ENCODE peak calls at places on chromosomes 1 and 21, in eight cellular contexts. One of them, this sample, is unnamed.

GRCh38 chr1:119448112-119448511 is 33.2 kb downstream of the HSD3B2 start:
- DNase-seq in stimulated activated CD4-positive, alpha-beta T cell treated with anti-CD3 and anti-CD28 coated beads, Interleukin-2, amount 100 ng/mL, for 48 hours: no peak
- DNase-seq in GM13977: no peak
- DNase-seq in NCI-H82: no peak
- DNase-seq in naive thymus-derived CD8-positive, alpha-beta T cell: no peak
- DNase-seq in cardiac muscle cell: peak
- DNase-seq in GF-D8: no peak
- DNase-seq in nephron progenitor cell: no peak
- DNase-seq in this sample: no peak

GRCh38 chr1:91651671-91652071 is 151.0 kb downstream of the CDC7 start:
- DNase-seq in stimulated activated CD4-positive, alpha-beta T cell treated with anti-CD3 and anti-CD28 coated beads, Interleukin-2, amount 100 ng/mL, for 48 hours: no peak
- DNase-seq in GM13977: no peak
- DNase-seq in NCI-H82: no peak
- DNase-seq in naive thymus-derived CD8-positive, alpha-beta T cell: no peak
- DNase-seq in cardiac muscle cell: no peak
- DNase-seq in GF-D8: no peak
- DNase-seq in nephron progenitor cell: peak
- DNase-seq in this sample: no peak

GRCh38 chr1:184975208-184975875 is 1.0 kb upstream of the NIBAN1 start:
- DNase-seq in stimulated activated CD4-positive, alpha-beta T cell treated with anti-CD3 and anti-CD28 coated beads, Interleukin-2, amount 100 ng/mL, for 48 hours: no peak
- DNase-seq in GM13977: no peak
- DNase-seq in NCI-H82: no peak
- DNase-seq in naive thymus-derived CD8-positive, alpha-beta T cell: no peak
- DNase-seq in cardiac muscle cell: no peak
- DNase-seq in GF-D8: no peak
- DNase-seq in nephron progenitor cell: peak
- DNase-seq in this sample: no peak

GRCh38 chr1:197519741-197520334 is 251.8 kb downstream of the CRB1 start:
- DNase-seq in stimulated activated CD4-positive, alpha-beta T cell treated with anti-CD3 and anti-CD28 coated beads, Interleukin-2, amount 100 ng/mL, for 48 hours: no peak
- DNase-seq in GM13977: no peak
- DNase-seq in NCI-H82: peak
- DNase-seq in naive thymus-derived CD8-positive, alpha-beta T cell: no peak
- DNase-seq in cardiac muscle cell: no peak
- DNase-seq in GF-D8: no peak
- DNase-seq in nephron progenitor cell: no peak
- DNase-seq in this sample: no peak

GRCh38 chr1:59819566-59820438 is 5.1 kb downstream of the HOOK1 start:
- DNase-seq in stimulated activated CD4-positive, alpha-beta T cell treated with anti-CD3 and anti-CD28 coated beads, Interleukin-2, amount 100 ng/mL, for 48 hours: no peak
- DNase-seq in GM13977: no peak
- DNase-seq in NCI-H82: peak
- DNase-seq in naive thymus-derived CD8-positive, alpha-beta T cell: no peak
- DNase-seq in cardiac muscle cell: no peak
- DNase-seq in GF-D8: no peak
- DNase-seq in nephron progenitor cell: no peak
- DNase-seq in this sample: no peak

GRCh38 chr1:29883360-29883759 is 647.0 kb downstream of the PTPRU start:
- DNase-seq in stimulated activated CD4-positive, alpha-beta T cell treated with anti-CD3 and anti-CD28 coated beads, Interleukin-2, amount 100 ng/mL, for 48 hours: no peak
- DNase-seq in GM13977: no peak
- DNase-seq in NCI-H82: no peak
- DNase-seq in naive thymus-derived CD8-positive, alpha-beta T cell: no peak
- DNase-seq in cardiac muscle cell: no peak
- DNase-seq in GF-D8: no peak
- DNase-seq in nephron progenitor cell: no peak
- DNase-seq in this sample: no peak

GRCh38 chr1:160674415-160674814 is 27.6 kb upstream of the SLAMF1 start:
- DNase-seq in stimulated activated CD4-positive, alpha-beta T cell treated with anti-CD3 and anti-CD28 coated beads, Interleukin-2, amount 100 ng/mL, for 48 hours: no peak
- DNase-seq in GM13977: no peak
- DNase-seq in NCI-H82: peak
- DNase-seq in naive thymus-derived CD8-positive, alpha-beta T cell: no peak
- DNase-seq in cardiac muscle cell: no peak
- DNase-seq in GF-D8: no peak
- DNase-seq in nephron progenitor cell: no peak
- DNase-seq in this sample: no peak

GRCh38 chr1:154951901-154952657 is 3.8 kb downstream of the PBXIP1 start:
- DNase-seq in stimulated activated CD4-positive, alpha-beta T cell treated with anti-CD3 and anti-CD28 coated beads, Interleukin-2, amount 100 ng/mL, for 48 hours: no peak
- DNase-seq in GM13977: peak
- DNase-seq in NCI-H82: no peak
- DNase-seq in naive thymus-derived CD8-positive, alpha-beta T cell: peak
- DNase-seq in cardiac muscle cell: peak
- DNase-seq in GF-D8: no peak
- DNase-seq in nephron progenitor cell: peak
- DNase-seq in this sample: no peak

GRCh38 chr1:18109756-18110597 is 2.4 kb downstream of the IGSF21 start:
- DNase-seq in stimulated activated CD4-positive, alpha-beta T cell treated with anti-CD3 and anti-CD28 coated beads, Interleukin-2, amount 100 ng/mL, for 48 hours: peak
- DNase-seq in GM13977: peak
- DNase-seq in NCI-H82: peak
- DNase-seq in naive thymus-derived CD8-positive, alpha-beta T cell: no peak
- DNase-seq in cardiac muscle cell: peak
- DNase-seq in GF-D8: no peak
- DNase-seq in nephron progenitor cell: peak
- DNase-seq in this sample: no peak

GRCh38 chr1:211501671-211502413 is 9.9 kb upstream of the RD3 start:
- DNase-seq in stimulated activated CD4-positive, alpha-beta T cell treated with anti-CD3 and anti-CD28 coated beads, Interleukin-2, amount 100 ng/mL, for 48 hours: no peak
- DNase-seq in GM13977: no peak
- DNase-seq in NCI-H82: peak
- DNase-seq in naive thymus-derived CD8-positive, alpha-beta T cell: no peak
- DNase-seq in cardiac muscle cell: no peak
- DNase-seq in GF-D8: no peak
- DNase-seq in nephron progenitor cell: no peak
- DNase-seq in this sample: no peak

GRCh38 chr1:40040511-40041465 is at the start of gene CAP1:
- DNase-seq in stimulated activated CD4-positive, alpha-beta T cell treated with anti-CD3 and anti-CD28 coated beads, Interleukin-2, amount 100 ng/mL, for 48 hours: peak
- DNase-seq in GM13977: peak
- DNase-seq in NCI-H82: peak
- DNase-seq in naive thymus-derived CD8-positive, alpha-beta T cell: peak
- DNase-seq in cardiac muscle cell: peak
- DNase-seq in GF-D8: peak
- DNase-seq in nephron progenitor cell: peak
- DNase-seq in this sample: peak

GRCh38 chr1:46246548-46247432 is 773 bp upstream of the RAD54L start:
- DNase-seq in stimulated activated CD4-positive, alpha-beta T cell treated with anti-CD3 and anti-CD28 coated beads, Interleukin-2, amount 100 ng/mL, for 48 hours: peak
- DNase-seq in GM13977: peak
- DNase-seq in NCI-H82: peak
- DNase-seq in naive thymus-derived CD8-positive, alpha-beta T cell: peak
- DNase-seq in cardiac muscle cell: no peak
- DNase-seq in GF-D8: peak
- DNase-seq in nephron progenitor cell: no peak
- DNase-seq in this sample: peak

GRCh38 chr1:168550971-168551370 is 7.2 kb upstream of the XCL2 start:
- DNase-seq in stimulated activated CD4-positive, alpha-beta T cell treated with anti-CD3 and anti-CD28 coated beads, Interleukin-2, amount 100 ng/mL, for 48 hours: no peak
- DNase-seq in GM13977: no peak
- DNase-seq in NCI-H82: no peak
- DNase-seq in naive thymus-derived CD8-positive, alpha-beta T cell: no peak
- DNase-seq in cardiac muscle cell: no peak
- DNase-seq in GF-D8: no peak
- DNase-seq in nephron progenitor cell: no peak
- DNase-seq in this sample: no peak

GRCh38 chr21:44255519-44255981 is 6.1 kb downstream of the DNMT3L start:
- DNase-seq in stimulated activated CD4-positive, alpha-beta T cell treated with anti-CD3 and anti-CD28 coated beads, Interleukin-2, amount 100 ng/mL, for 48 hours: no peak
- DNase-seq in GM13977: no peak
- DNase-seq in NCI-H82: no peak
- DNase-seq in naive thymus-derived CD8-positive, alpha-beta T cell: no peak
- DNase-seq in cardiac muscle cell: no peak
- DNase-seq in GF-D8: no peak
- DNase-seq in nephron progenitor cell: no peak
- DNase-seq in this sample: no peak

GRCh38 chr1:35931424-35932157 is 686 bp downstream of the AGO3 start:
- DNase-seq in stimulated activated CD4-positive, alpha-beta T cell treated with anti-CD3 and anti-CD28 coated beads, Interleukin-2, amount 100 ng/mL, for 48 hours: no peak
- DNase-seq in GM13977: peak
- DNase-seq in NCI-H82: peak
- DNase-seq in naive thymus-derived CD8-positive, alpha-beta T cell: peak
- DNase-seq in cardiac muscle cell: peak
- DNase-seq in GF-D8: peak
- DNase-seq in nephron progenitor cell: peak
- DNase-seq in this sample: no peak

GRCh38 chr1:16191309-16191708 is 21.1 kb downstream of the ARHGEF19 start:
- DNase-seq in stimulated activated CD4-positive, alpha-beta T cell treated with anti-CD3 and anti-CD28 coated beads, Interleukin-2, amount 100 ng/mL, for 48 hours: no peak
- DNase-seq in GM13977: no peak
- DNase-seq in NCI-H82: no peak
- DNase-seq in naive thymus-derived CD8-positive, alpha-beta T cell: no peak
- DNase-seq in cardiac muscle cell: no peak
- DNase-seq in GF-D8: no peak
- DNase-seq in nephron progenitor cell: no peak
- DNase-seq in this sample: no peak

GRCh38 chr21:32958288-32958992 is 67.3 kb upstream of the OLIG2 start:
- DNase-seq in stimulated activated CD4-positive, alpha-beta T cell treated with anti-CD3 and anti-CD28 coated beads, Interleukin-2, amount 100 ng/mL, for 48 hours: no peak
- DNase-seq in GM13977: no peak
- DNase-seq in NCI-H82: peak
- DNase-seq in naive thymus-derived CD8-positive, alpha-beta T cell: no peak
- DNase-seq in cardiac muscle cell: peak
- DNase-seq in GF-D8: no peak
- DNase-seq in nephron progenitor cell: no peak
- DNase-seq in this sample: no peak

GRCh38 chr1:116268211-116268610 is 104.8 kb upstream of the ATP1A1 start:
- DNase-seq in stimulated activated CD4-positive, alpha-beta T cell treated with anti-CD3 and anti-CD28 coated beads, Interleukin-2, amount 100 ng/mL, for 48 hours: no peak
- DNase-seq in GM13977: no peak
- DNase-seq in NCI-H82: no peak
- DNase-seq in naive thymus-derived CD8-positive, alpha-beta T cell: no peak
- DNase-seq in cardiac muscle cell: no peak
- DNase-seq in GF-D8: no peak
- DNase-seq in nephron progenitor cell: no peak
- DNase-seq in this sample: no peak

GRCh38 chr1:22139066-22139594 is 3.8 kb downstream of the WNT4 start:
- DNase-seq in stimulated activated CD4-positive, alpha-beta T cell treated with anti-CD3 and anti-CD28 coated beads, Interleukin-2, amount 100 ng/mL, for 48 hours: no peak
- DNase-seq in GM13977: no peak
- DNase-seq in NCI-H82: no peak
- DNase-seq in naive thymus-derived CD8-positive, alpha-beta T cell: no peak
- DNase-seq in cardiac muscle cell: no peak
- DNase-seq in GF-D8: no peak
- DNase-seq in nephron progenitor cell: no peak
- DNase-seq in this sample: no peak

GRCh38 chr1:208093754-208094719 is 150.1 kb downstream of the PLXNA2 start:
- DNase-seq in stimulated activated CD4-positive, alpha-beta T cell treated with anti-CD3 and anti-CD28 coated beads, Interleukin-2, amount 100 ng/mL, for 48 hours: peak
- DNase-seq in GM13977: peak
- DNase-seq in NCI-H82: peak
- DNase-seq in naive thymus-derived CD8-positive, alpha-beta T cell: peak
- DNase-seq in cardiac muscle cell: peak
- DNase-seq in GF-D8: no peak
- DNase-seq in nephron progenitor cell: peak
- DNase-seq in this sample: peak

GRCh38 chr1:222792744-222793143 is 22.1 kb upstream of the DISP1 start:
- DNase-seq in stimulated activated CD4-positive, alpha-beta T cell treated with anti-CD3 and anti-CD28 coated beads, Interleukin-2, amount 100 ng/mL, for 48 hours: no peak
- DNase-seq in GM13977: peak
- DNase-seq in NCI-H82: peak
- DNase-seq in naive thymus-derived CD8-positive, alpha-beta T cell: no peak
- DNase-seq in cardiac muscle cell: peak
- DNase-seq in GF-D8: no peak
- DNase-seq in nephron progenitor cell: no peak
- DNase-seq in this sample: peak

GRCh38 chr1:58361134-58361533 is 185.4 kb downstream of the OMA1 start:
- DNase-seq in stimulated activated CD4-positive, alpha-beta T cell treated with anti-CD3 and anti-CD28 coated beads, Interleukin-2, amount 100 ng/mL, for 48 hours: no peak
- DNase-seq in GM13977: no peak
- DNase-seq in NCI-H82: no peak
- DNase-seq in naive thymus-derived CD8-positive, alpha-beta T cell: no peak
- DNase-seq in cardiac muscle cell: no peak
- DNase-seq in GF-D8: no peak
- DNase-seq in nephron progenitor cell: no peak
- DNase-seq in this sample: no peak

GRCh38 chr21:42302292-42302650 is 12.9 kb downstream of the TFF3 start:
- DNase-seq in stimulated activated CD4-positive, alpha-beta T cell treated with anti-CD3 and anti-CD28 coated beads, Interleukin-2, amount 100 ng/mL, for 48 hours: no peak
- DNase-seq in GM13977: no peak
- DNase-seq in NCI-H82: no peak
- DNase-seq in naive thymus-derived CD8-positive, alpha-beta T cell: no peak
- DNase-seq in cardiac muscle cell: no peak
- DNase-seq in GF-D8: no peak
- DNase-seq in nephron progenitor cell: no peak
- DNase-seq in this sample: no peak

GRCh38 chr1:194071200-194071599 is 884.8 kb upstream of the B3GALT2 start:
- DNase-seq in stimulated activated CD4-positive, alpha-beta T cell treated with anti-CD3 and anti-CD28 coated beads, Interleukin-2, amount 100 ng/mL, for 48 hours: no peak
- DNase-seq in GM13977: no peak
- DNase-seq in NCI-H82: peak
- DNase-seq in naive thymus-derived CD8-positive, alpha-beta T cell: no peak
- DNase-seq in cardiac muscle cell: no peak
- DNase-seq in GF-D8: no peak
- DNase-seq in nephron progenitor cell: no peak
- DNase-seq in this sample: no peak

GRCh38 chr1:115748396-115749130 is 20.0 kb downstream of the CASQ2 start:
- DNase-seq in stimulated activated CD4-positive, alpha-beta T cell treated with anti-CD3 and anti-CD28 coated beads, Interleukin-2, amount 100 ng/mL, for 48 hours: no peak
- DNase-seq in GM13977: no peak
- DNase-seq in NCI-H82: no peak
- DNase-seq in naive thymus-derived CD8-positive, alpha-beta T cell: no peak
- DNase-seq in cardiac muscle cell: no peak
- DNase-seq in GF-D8: no peak
- DNase-seq in nephron progenitor cell: no peak
- DNase-seq in this sample: no peak

GRCh38 chr1:77876884-77877283 is 11.5 kb upstream of the NEXN start:
- DNase-seq in stimulated activated CD4-positive, alpha-beta T cell treated with anti-CD3 and anti-CD28 coated beads, Interleukin-2, amount 100 ng/mL, for 48 hours: no peak
- DNase-seq in GM13977: no peak
- DNase-seq in NCI-H82: no peak
- DNase-seq in naive thymus-derived CD8-positive, alpha-beta T cell: no peak
- DNase-seq in cardiac muscle cell: no peak
- DNase-seq in GF-D8: no peak
- DNase-seq in nephron progenitor cell: no peak
- DNase-seq in this sample: no peak

GRCh38 chr1:180116964-180117763 is 37.5 kb upstream of the QSOX1 start:
- DNase-seq in stimulated activated CD4-positive, alpha-beta T cell treated with anti-CD3 and anti-CD28 coated beads, Interleukin-2, amount 100 ng/mL, for 48 hours: no peak
- DNase-seq in GM13977: no peak
- DNase-seq in NCI-H82: no peak
- DNase-seq in naive thymus-derived CD8-positive, alpha-beta T cell: no peak
- DNase-seq in cardiac muscle cell: peak
- DNase-seq in GF-D8: peak
- DNase-seq in nephron progenitor cell: no peak
- DNase-seq in this sample: no peak

GRCh38 chr1:201703646-201704438 is 125.1 kb upstream of the IPO9 start:
- DNase-seq in stimulated activated CD4-positive, alpha-beta T cell treated with anti-CD3 and anti-CD28 coated beads, Interleukin-2, amount 100 ng/mL, for 48 hours: peak
- DNase-seq in GM13977: peak
- DNase-seq in NCI-H82: peak
- DNase-seq in naive thymus-derived CD8-positive, alpha-beta T cell: peak
- DNase-seq in cardiac muscle cell: peak
- DNase-seq in GF-D8: peak
- DNase-seq in nephron progenitor cell: peak
- DNase-seq in this sample: peak

GRCh38 chr1:231420959-231421615 is 1.0 kb downstream of the EGLN1 start:
- DNase-seq in stimulated activated CD4-positive, alpha-beta T cell treated with anti-CD3 and anti-CD28 coated beads, Interleukin-2, amount 100 ng/mL, for 48 hours: peak
- DNase-seq in GM13977: peak
- DNase-seq in NCI-H82: peak
- DNase-seq in naive thymus-derived CD8-positive, alpha-beta T cell: peak
- DNase-seq in cardiac muscle cell: peak
- DNase-seq in GF-D8: no peak
- DNase-seq in nephron progenitor cell: peak
- DNase-seq in this sample: peak

GRCh38 chr1:87004857-87005256 is 90.4 kb downstream of the HS2ST1 start:
- DNase-seq in stimulated activated CD4-positive, alpha-beta T cell treated with anti-CD3 and anti-CD28 coated beads, Interleukin-2, amount 100 ng/mL, for 48 hours: no peak
- DNase-seq in GM13977: no peak
- DNase-seq in NCI-H82: no peak
- DNase-seq in naive thymus-derived CD8-positive, alpha-beta T cell: no peak
- DNase-seq in cardiac muscle cell: no peak
- DNase-seq in GF-D8: no peak
- DNase-seq in nephron progenitor cell: no peak
- DNase-seq in this sample: no peak

GRCh38 chr1:66618390-66618789 is 84.4 kb downstream of the SGIP1 start:
- DNase-seq in stimulated activated CD4-positive, alpha-beta T cell treated with anti-CD3 and anti-CD28 coated beads, Interleukin-2, amount 100 ng/mL, for 48 hours: no peak
- DNase-seq in GM13977: no peak
- DNase-seq in NCI-H82: no peak
- DNase-seq in naive thymus-derived CD8-positive, alpha-beta T cell: no peak
- DNase-seq in cardiac muscle cell: no peak
- DNase-seq in GF-D8: no peak
- DNase-seq in nephron progenitor cell: no peak
- DNase-seq in this sample: no peak

GRCh38 chr21:39451332-39452206 is at the start of gene SH3BGR:
- DNase-seq in stimulated activated CD4-positive, alpha-beta T cell treated with anti-CD3 and anti-CD28 coated beads, Interleukin-2, amount 100 ng/mL, for 48 hours: no peak
- DNase-seq in GM13977: no peak
- DNase-seq in NCI-H82: peak
- DNase-seq in naive thymus-derived CD8-positive, alpha-beta T cell: no peak
- DNase-seq in cardiac muscle cell: peak
- DNase-seq in GF-D8: no peak
- DNase-seq in nephron progenitor cell: peak
- DNase-seq in this sample: peak

GRCh38 chr21:28805885-28806284 is 186.8 kb downstream of the LTN1 start:
- DNase-seq in stimulated activated CD4-positive, alpha-beta T cell treated with anti-CD3 and anti-CD28 coated beads, Interleukin-2, amount 100 ng/mL, for 48 hours: no peak
- DNase-seq in GM13977: no peak
- DNase-seq in NCI-H82: no peak
- DNase-seq in naive thymus-derived CD8-positive, alpha-beta T cell: no peak
- DNase-seq in cardiac muscle cell: no peak
- DNase-seq in GF-D8: no peak
- DNase-seq in nephron progenitor cell: no peak
- DNase-seq in this sample: no peak

GRCh38 chr1:75588779-75589475 is 22.0 kb downstream of the SLC44A5 start:
- DNase-seq in stimulated activated CD4-positive, alpha-beta T cell treated with anti-CD3 and anti-CD28 coated beads, Interleukin-2, amount 100 ng/mL, for 48 hours: no peak
- DNase-seq in GM13977: no peak
- DNase-seq in NCI-H82: peak
- DNase-seq in naive thymus-derived CD8-positive, alpha-beta T cell: no peak
- DNase-seq in cardiac muscle cell: no peak
- DNase-seq in GF-D8: no peak
- DNase-seq in nephron progenitor cell: no peak
- DNase-seq in this sample: no peak